ENCODE peak calls at places on chromosome 17, in eight cellular contexts. F is colonic mucosa; Q is foreskin fibroblast; W is CD8-positive, alpha-beta T cell; N is tibial nerve; D is fibroblast of lung; Y is astrocyte of the spinal cord; V is fibroblast of the aortic adventitia. X is an unnamed sample.
A peak's percentile ranks its signal among the peaks of the same experiment; 100 is the strongest.

GRCh38 chr17:40482722-40483121 is 18.7 kb downstream of the TNS4 start:
- DNase-seq in F (no peak), N (no peak), W (no peak), Q (peak; percentile 38), D (no peak), Y (no peak), V (no peak), X (no peak)

GRCh38 chr17:77892031-77892430 is 66.5 kb upstream of the TNRC6C start:
- DNase-seq in Y (no peak), Q (no peak), W (no peak), F (no peak), V (no peak), D (no peak), N (no peak), X (no peak)

GRCh38 chr17:67490471-67490870 is 113.4 kb downstream of the PITPNC1 start:
- DNase-seq in Y (no peak), N (no peak), V (no peak), F (no peak), D (no peak), W (no peak), Q (no peak), X (peak; percentile 19)

GRCh38 chr17:34423978-34424813 is 61.2 kb upstream of the CCL1 start:
- DNase-seq in Y (no peak), Q (no peak), V (no peak), W (no peak), F (no peak), D (no peak), N (no peak), X (no peak)

GRCh38 chr17:76200354-76200753 is 39.9 kb downstream of the RNF157 start:
- DNase-seq in N (no peak), Y (no peak), V (no peak), D (no peak), F (no peak), W (no peak), Q (no peak), X (no peak)

GRCh38 chr17:2018716-2019490 is 6.2 kb downstream of the RTN4RL1 start:
- DNase-seq in F (no peak), N (no peak), W (no peak), Y (no peak), V (no peak), Q (no peak), D (no peak), X (no peak)

GRCh38 chr17:47687748-47688147 is 6.2 kb upstream of the TBKBP1 start:
- DNase-seq in D (no peak), V (peak; percentile 43), F (no peak), Y (no peak), W (no peak), Q (peak; percentile 83), N (no peak), X (peak; percentile 28)

GRCh38 chr17:14637260-14637659 is 336.4 kb downstream of the HS3ST3B1 start:
- DNase-seq in Y (no peak), N (no peak), D (no peak), V (no peak), W (no peak), Q (no peak), F (no peak), X (no peak)

GRCh38 chr17:58587713-58588117 is 73.3 kb upstream of the MTMR4 start:
- DNase-seq in F (peak; percentile 40), N (peak; percentile 42), Q (peak; percentile 70), W (peak; percentile 37), D (peak; percentile 25), V (peak; percentile 49), Y (peak; percentile 42), X (no peak)

GRCh38 chr17:72397687-72398086 is 276.9 kb downstream of the SOX9 start:
- DNase-seq in Q (peak; percentile 64), N (no peak), F (no peak), Y (peak; percentile 43), W (no peak), V (peak; percentile 64), D (peak; percentile 44), X (no peak)

GRCh38 chr17:29162909-29163341 is 17.3 kb downstream of the MYO18A start:
- DNase-seq in V (peak; percentile 43), N (no peak), D (no peak), W (no peak), Y (no peak), Q (no peak), F (no peak), X (no peak)

GRCh38 chr17:11292491-11292890 is 51.5 kb downstream of the SHISA6 start:
- DNase-seq in W (no peak), Y (no peak), D (no peak), N (no peak), Q (no peak), V (no peak), F (no peak), X (no peak)

GRCh38 chr17:70613681-70614080 is 444.3 kb downstream of the KCNJ2 start:
- DNase-seq in F (no peak), Q (no peak), N (no peak), Y (no peak), D (no peak), W (no peak), V (no peak), X (no peak)

GRCh38 chr17:61647044-61647443 is 56.0 kb upstream of the NACA2 start:
- DNase-seq in V (peak; percentile 74), Y (peak; percentile 37), W (no peak), F (no peak), Q (peak; percentile 78), N (no peak), D (peak; percentile 83), X (no peak)

GRCh38 chr17:73187203-73187769 is 5.6 kb upstream of the COG1 start:
- DNase-seq in Y (no peak), D (no peak), Q (no peak), F (peak; percentile 49), W (no peak), V (no peak), N (no peak), X (no peak)

GRCh38 chr17:520447-521167 is 168.0 kb upstream of the RPH3AL start:
- DNase-seq in D (peak; percentile 88), V (no peak), Q (peak; percentile 20), F (no peak), Y (peak; percentile 21), N (no peak), W (no peak), X (no peak)
- H3K4me3 ChIP-seq in D (no peak overlapping the region), V (no peak overlapping the region), Q (no peak overlapping the region), F (no peak overlapping the region), Y (no peak overlapping the region), N (no peak overlapping the region), W (no peak overlapping the region), X (no peak overlapping the region)

GRCh38 chr17:4166419-4166818 is 23.4 kb downstream of the CYB5D2 start:
- DNase-seq in W (no peak), V (no peak), D (no peak), N (no peak), Y (no peak), Q (no peak), F (no peak), X (no peak)
- H3K4me3 ChIP-seq in W (no peak overlapping the region), V (no peak overlapping the region), D (no peak overlapping the region), N (no peak overlapping the region), Y (no peak overlapping the region), Q (no peak overlapping the region), F (no peak overlapping the region), X (no peak overlapping the region)

GRCh38 chr17:39208136-39208535 is 8.1 kb downstream of the RPL19 start:
- DNase-seq in Q (no peak), N (no peak), W (no peak), D (no peak), Y (no peak), V (no peak), F (no peak), X (no peak)

GRCh38 chr17:39212200-39212810 is 12.2 kb downstream of the RPL19 start:
- DNase-seq in Y (no peak), Q (no peak), D (no peak), V (no peak), W (no peak), N (no peak), F (no peak), X (no peak)

GRCh38 chr17:39208893-39209292 is 8.8 kb downstream of the RPL19 start:
- DNase-seq in Q (no peak), Y (no peak), W (no peak), N (no peak), F (peak; percentile 76), D (no peak), V (no peak), X (peak; percentile 38)

GRCh38 chr17:39210093-39210434 is 10.0 kb downstream of the RPL19 start:
- DNase-seq in Y (no peak), D (no peak), W (no peak), N (no peak), Q (no peak), V (no peak), F (no peak), X (no peak)

DNA sequence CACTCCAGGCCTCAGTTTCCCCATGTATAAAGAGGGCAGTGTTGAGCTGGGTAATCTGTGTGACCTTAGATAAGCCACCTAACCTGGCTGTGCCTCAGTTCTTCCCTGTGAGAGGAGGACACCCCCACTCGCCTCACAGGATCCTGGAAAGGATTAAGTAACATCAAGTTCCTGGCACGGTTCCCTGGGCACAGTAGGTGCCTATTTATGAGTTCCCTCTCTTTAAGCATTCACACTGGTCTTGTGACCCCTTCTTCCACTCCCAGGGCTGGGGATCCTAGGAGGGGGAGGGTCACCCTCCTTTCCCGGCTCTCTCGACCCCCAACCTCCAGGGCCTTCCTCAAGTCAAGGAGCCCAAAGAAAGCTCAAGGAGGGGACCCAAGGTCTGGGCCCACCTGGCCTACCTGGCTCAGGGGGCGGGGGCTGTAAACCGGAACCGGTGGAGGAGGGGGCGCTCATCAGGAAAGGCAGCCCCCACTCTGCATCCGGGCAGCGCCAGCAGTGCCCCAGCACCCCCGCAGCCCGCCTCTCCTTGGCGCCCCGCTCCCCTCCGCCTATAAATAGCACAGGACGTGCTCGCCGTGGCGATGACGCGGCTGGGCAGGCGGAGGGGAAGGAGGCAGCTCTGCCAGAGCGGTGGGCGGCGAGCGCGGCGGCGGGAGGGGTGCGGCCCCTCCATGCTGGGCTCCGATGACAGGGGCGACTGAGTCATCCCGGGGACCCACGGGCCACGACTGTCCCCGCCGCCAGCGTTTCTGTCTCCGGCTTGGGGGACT is 9.4 kb downstream of the RPL19 start:
- DNase-seq in Y (peak; percentile 43), Q (peak; percentile 79), W (peak; percentile 53), F (peak; percentile 57), N (peak; percentile 74), D (peak; percentile 77), V (peak; percentile 50), X (peak; percentile 88)
- H3K4me3 ChIP-seq in Y (peak overlapping the region; percentile 26), Q (peak overlapping the region; percentile 40), W (peak overlapping the region; percentile 34), F (peak overlapping the region; percentile 34), N (peak overlapping the region; percentile 15), D (no peak overlapping the region), V (peak overlapping the region; percentile 44), X (peak overlapping the region; percentile 54)

DNA sequence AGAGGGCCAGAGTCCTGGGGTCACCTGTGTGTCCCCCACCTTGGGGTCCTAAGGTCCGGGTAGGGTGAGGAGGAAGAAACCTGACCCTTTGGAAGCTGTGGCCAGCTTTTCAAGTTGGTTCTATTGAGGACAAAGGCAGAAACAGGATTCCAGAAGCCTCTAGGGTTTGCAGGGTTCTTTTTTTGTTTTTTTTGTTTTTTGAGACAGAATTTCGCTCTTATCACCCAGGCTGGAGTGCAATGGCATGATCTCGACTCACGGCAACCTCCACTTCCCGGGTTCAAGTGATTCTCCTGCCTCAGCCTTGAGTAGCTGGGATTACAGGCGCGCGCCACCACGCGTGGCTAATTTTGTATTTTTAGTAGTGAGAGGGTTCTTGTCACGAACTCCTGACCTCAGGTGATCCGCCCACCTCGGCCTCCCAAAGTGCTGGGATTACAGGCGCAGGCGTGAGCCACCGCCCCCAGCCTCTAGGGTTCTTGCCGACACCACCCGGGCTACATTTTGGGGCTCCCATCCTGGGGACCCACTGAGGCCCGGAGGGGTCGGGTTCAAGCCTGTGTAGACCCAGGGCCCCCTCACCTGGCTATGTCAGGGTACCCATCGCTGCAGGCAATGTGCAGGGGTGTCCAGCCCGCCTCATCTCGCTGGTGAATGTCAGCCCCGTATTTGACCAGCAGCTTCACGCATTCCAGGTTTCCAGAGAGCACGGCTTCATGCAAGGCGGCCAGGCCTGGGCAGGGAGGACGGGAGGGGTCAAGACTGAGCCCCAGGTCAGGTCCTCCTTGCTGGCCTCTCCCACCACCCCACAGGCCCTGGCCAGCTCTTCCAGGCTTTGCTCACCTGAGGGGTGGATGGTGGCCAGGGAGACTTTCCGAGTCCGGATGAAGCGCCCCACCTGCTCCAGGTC is 674 bp downstream of the PPP1R27 start:
- DNase-seq in F (no peak), D (no peak), Y (no peak), N (no peak), V (no peak), W (no peak), Q (no peak), X (peak; percentile 67)
- H3K4me3 ChIP-seq in F (peak overlapping the region; percentile 69), D (peak overlapping the region; percentile 78), Y (peak overlapping the region; percentile 76), N (peak overlapping the region; percentile 83), V (peak overlapping the region; percentile 80), W (peak overlapping the region; percentile 80), Q (peak overlapping the region; percentile 89), X (peak overlapping the region; percentile 79)

X was measured in gastrocnemius medialis.